ENCODE peak calls at places on chromosomes 5 and 9, in nine cellular contexts. One of them, this sample, is unnamed.

GRCh38 chr5:68459093-68459492 is 243.5 kb downstream of the PIK3R1 start:
- DNase-seq in EH: no peak
- DNase-seq in iPS-NIHi11: no peak
- DNase-seq in frontal cortex: no peak
- DNase-seq in fibroblast of the conjunctiva: no peak
- DNase-seq in fibroblast of lung: no peak
- DNase-seq in T-helper 9 cell: no peak
- DNase-seq in left ventricle myocardium inferior: no peak
- DNase-seq in NCI-H2107: no peak
- DNase-seq in this sample: peak

GRCh38 chr9:123756484-123757106 is 173.3 kb downstream of the DENND1A start:
- DNase-seq in fibroblast of the conjunctiva: no peak
- DNase-seq in EH: no peak
- DNase-seq in NCI-H2107: no peak
- DNase-seq in left ventricle myocardium inferior: no peak
- DNase-seq in fibroblast of lung: no peak
- DNase-seq in frontal cortex: no peak
- DNase-seq in T-helper 9 cell: no peak
- DNase-seq in iPS-NIHi11: no peak
- DNase-seq in this sample: no peak

GRCh38 chr9:110555971-110556370 is 23.6 kb downstream of the SVEP1 start:
- DNase-seq in iPS-NIHi11: no peak
- DNase-seq in fibroblast of lung: peak
- DNase-seq in frontal cortex: no peak
- DNase-seq in T-helper 9 cell: no peak
- DNase-seq in left ventricle myocardium inferior: peak
- DNase-seq in fibroblast of the conjunctiva: peak
- DNase-seq in NCI-H2107: no peak
- DNase-seq in EH: peak
- DNase-seq in this sample: no peak

GRCh38 chr9:136979769-136980587 is 2.7 kb downstream of the PTGDS start:
- DNase-seq in fibroblast of lung: no peak
- DNase-seq in iPS-NIHi11: no peak
- DNase-seq in T-helper 9 cell: no peak
- DNase-seq in fibroblast of the conjunctiva: no peak
- DNase-seq in EH: no peak
- DNase-seq in NCI-H2107: no peak
- DNase-seq in left ventricle myocardium inferior: no peak
- DNase-seq in frontal cortex: no peak
- DNase-seq in this sample: no peak

GRCh38 chr5:122907238-122907637 is 61.8 kb downstream of the SNX24 start:
- DNase-seq in left ventricle myocardium inferior: no peak
- DNase-seq in fibroblast of lung: peak
- DNase-seq in iPS-NIHi11: no peak
- DNase-seq in T-helper 9 cell: no peak
- DNase-seq in frontal cortex: no peak
- DNase-seq in EH: peak
- DNase-seq in fibroblast of the conjunctiva: no peak
- DNase-seq in NCI-H2107: no peak
- DNase-seq in this sample: no peak

GRCh38 chr5:10894445-10895054 is 133.5 kb upstream of the DAP start:
- DNase-seq in NCI-H2107: no peak
- DNase-seq in fibroblast of the conjunctiva: no peak
- DNase-seq in iPS-NIHi11: no peak
- DNase-seq in T-helper 9 cell: no peak
- DNase-seq in EH: peak
- DNase-seq in left ventricle myocardium inferior: no peak
- DNase-seq in frontal cortex: no peak
- DNase-seq in fibroblast of lung: no peak
- DNase-seq in this sample: no peak

GRCh38 chr5:62496152-62496551 is 82.5 kb upstream of the LRRC70 start:
- DNase-seq in fibroblast of lung: no peak
- DNase-seq in iPS-NIHi11: no peak
- DNase-seq in fibroblast of the conjunctiva: no peak
- DNase-seq in NCI-H2107: no peak
- DNase-seq in T-helper 9 cell: no peak
- DNase-seq in left ventricle myocardium inferior: no peak
- DNase-seq in frontal cortex: no peak
- DNase-seq in EH: no peak
- DNase-seq in this sample: no peak

GRCh38 chr5:81195334-81195929 is 37.7 kb upstream of the CKMT2 start:
- DNase-seq in iPS-NIHi11: no peak
- DNase-seq in fibroblast of lung: no peak
- DNase-seq in NCI-H2107: no peak
- DNase-seq in fibroblast of the conjunctiva: no peak
- DNase-seq in T-helper 9 cell: no peak
- DNase-seq in EH: peak
- DNase-seq in left ventricle myocardium inferior: no peak
- DNase-seq in frontal cortex: no peak
- DNase-seq in this sample: no peak

GRCh38 chr9:137163101-137163661 is 6.7 kb downstream of the LRRC26 start:
- DNase-seq in NCI-H2107: no peak
- DNase-seq in frontal cortex: no peak
- DNase-seq in left ventricle myocardium inferior: no peak
- DNase-seq in fibroblast of the conjunctiva: no peak
- DNase-seq in EH: peak
- DNase-seq in fibroblast of lung: no peak
- DNase-seq in T-helper 9 cell: no peak
- DNase-seq in iPS-NIHi11: peak
- DNase-seq in this sample: no peak

GRCh38 chr5:154262376-154262775 is 71.8 kb downstream of the GALNT10 start:
- DNase-seq in frontal cortex: no peak
- DNase-seq in NCI-H2107: no peak
- DNase-seq in left ventricle myocardium inferior: no peak
- DNase-seq in iPS-NIHi11: no peak
- DNase-seq in fibroblast of the conjunctiva: no peak
- DNase-seq in fibroblast of lung: no peak
- DNase-seq in EH: no peak
- DNase-seq in T-helper 9 cell: no peak
- DNase-seq in this sample: peak

GRCh38 chr5:177133845-177134652 is 476 bp downstream of the NSD1 start:
- DNase-seq in iPS-NIHi11: peak
- DNase-seq in T-helper 9 cell: peak
- DNase-seq in fibroblast of the conjunctiva: no peak
- DNase-seq in fibroblast of lung: peak
- DNase-seq in EH: peak
- DNase-seq in NCI-H2107: no peak
- DNase-seq in left ventricle myocardium inferior: peak
- DNase-seq in frontal cortex: peak
- DNase-seq in this sample: no peak

GRCh38 chr5:9838906-9839305 is 208.8 kb upstream of the TAS2R1 start:
- DNase-seq in fibroblast of the conjunctiva: no peak
- DNase-seq in frontal cortex: no peak
- DNase-seq in EH: no peak
- DNase-seq in left ventricle myocardium inferior: no peak
- DNase-seq in fibroblast of lung: no peak
- DNase-seq in NCI-H2107: no peak
- DNase-seq in T-helper 9 cell: no peak
- DNase-seq in iPS-NIHi11: no peak
- DNase-seq in this sample: peak

GRCh38 chr9:108994695-108995094 is 18.6 kb downstream of the CTNNAL1 start:
- DNase-seq in fibroblast of the conjunctiva: no peak
- DNase-seq in left ventricle myocardium inferior: peak
- DNase-seq in T-helper 9 cell: no peak
- DNase-seq in NCI-H2107: no peak
- DNase-seq in iPS-NIHi11: no peak
- DNase-seq in frontal cortex: no peak
- DNase-seq in fibroblast of lung: peak
- DNase-seq in EH: peak
- DNase-seq in this sample: no peak

GRCh38 chr9:94928696-94929372 is 202.3 kb downstream of the AOPEP start:
- DNase-seq in NCI-H2107: no peak
- DNase-seq in frontal cortex: no peak
- DNase-seq in EH: no peak
- DNase-seq in T-helper 9 cell: no peak
- DNase-seq in fibroblast of lung: peak
- DNase-seq in iPS-NIHi11: peak
- DNase-seq in left ventricle myocardium inferior: no peak
- DNase-seq in fibroblast of the conjunctiva: no peak
- DNase-seq in this sample: no peak

GRCh38 chr5:127311349-127311748 is 20.8 kb downstream of the MEGF10 start:
- DNase-seq in NCI-H2107: no peak
- DNase-seq in EH: no peak
- DNase-seq in T-helper 9 cell: no peak
- DNase-seq in fibroblast of lung: no peak
- DNase-seq in fibroblast of the conjunctiva: no peak
- DNase-seq in frontal cortex: no peak
- DNase-seq in iPS-NIHi11: no peak
- DNase-seq in left ventricle myocardium inferior: no peak
- DNase-seq in this sample: no peak

GRCh38 chr9:107246259-107247254 is 36.5 kb upstream of the RAD23B start:
- DNase-seq in T-helper 9 cell: no peak
- DNase-seq in left ventricle myocardium inferior: no peak
- DNase-seq in frontal cortex: no peak
- DNase-seq in EH: no peak
- DNase-seq in fibroblast of the conjunctiva: no peak
- DNase-seq in NCI-H2107: no peak
- DNase-seq in iPS-NIHi11: no peak
- DNase-seq in fibroblast of lung: peak
- DNase-seq in this sample: no peak

GRCh38 chr5:157025093-157025698 is 33.7 kb downstream of the HAVCR1 start:
- DNase-seq in frontal cortex: no peak
- DNase-seq in left ventricle myocardium inferior: no peak
- DNase-seq in iPS-NIHi11: no peak
- DNase-seq in EH: no peak
- DNase-seq in fibroblast of the conjunctiva: no peak
- DNase-seq in fibroblast of lung: no peak
- DNase-seq in T-helper 9 cell: peak
- DNase-seq in NCI-H2107: no peak
- DNase-seq in this sample: no peak

GRCh38 chr9:121053544-121053943 is 3.5 kb upstream of the C5 start:
- DNase-seq in EH: no peak
- DNase-seq in fibroblast of lung: no peak
- DNase-seq in T-helper 9 cell: no peak
- DNase-seq in NCI-H2107: no peak
- DNase-seq in left ventricle myocardium inferior: no peak
- DNase-seq in frontal cortex: no peak
- DNase-seq in iPS-NIHi11: no peak
- DNase-seq in fibroblast of the conjunctiva: no peak
- DNase-seq in this sample: no peak

GRCh38 chr5:143006511-143006910 is 236.3 kb downstream of the ARHGAP26 start:
- DNase-seq in NCI-H2107: no peak
- DNase-seq in frontal cortex: no peak
- DNase-seq in left ventricle myocardium inferior: no peak
- DNase-seq in T-helper 9 cell: no peak
- DNase-seq in iPS-NIHi11: no peak
- DNase-seq in EH: peak
- DNase-seq in fibroblast of lung: no peak
- DNase-seq in fibroblast of the conjunctiva: no peak
- DNase-seq in this sample: no peak

GRCh38 chr9:108241384-108241783 is 614.4 kb downstream of the ACTL7B start:
- DNase-seq in fibroblast of lung: no peak
- DNase-seq in left ventricle myocardium inferior: no peak
- DNase-seq in T-helper 9 cell: no peak
- DNase-seq in EH: no peak
- DNase-seq in NCI-H2107: no peak
- DNase-seq in fibroblast of the conjunctiva: no peak
- DNase-seq in iPS-NIHi11: peak
- DNase-seq in frontal cortex: no peak
- DNase-seq in this sample: no peak

GRCh38 chr5:73411927-73412596 is 36.5 kb downstream of the FOXD1 start:
- DNase-seq in frontal cortex: no peak
- DNase-seq in EH: no peak
- DNase-seq in T-helper 9 cell: no peak
- DNase-seq in fibroblast of the conjunctiva: no peak
- DNase-seq in fibroblast of lung: peak
- DNase-seq in NCI-H2107: no peak
- DNase-seq in left ventricle myocardium inferior: no peak
- DNase-seq in iPS-NIHi11: peak
- DNase-seq in this sample: no peak

GRCh38 chr5:72328172-72328571 is 8.0 kb downstream of the PTCD2 start:
- DNase-seq in NCI-H2107: peak
- DNase-seq in frontal cortex: peak
- DNase-seq in EH: peak
- DNase-seq in left ventricle myocardium inferior: peak
- DNase-seq in iPS-NIHi11: peak
- DNase-seq in T-helper 9 cell: no peak
- DNase-seq in fibroblast of the conjunctiva: peak
- DNase-seq in fibroblast of lung: peak
- DNase-seq in this sample: peak

GRCh38 chr5:127097288-127097687 is 24.0 kb upstream of the C5orf63 start:
- DNase-seq in fibroblast of lung: no peak
- DNase-seq in fibroblast of the conjunctiva: no peak
- DNase-seq in iPS-NIHi11: no peak
- DNase-seq in left ventricle myocardium inferior: no peak
- DNase-seq in EH: peak
- DNase-seq in NCI-H2107: no peak
- DNase-seq in frontal cortex: no peak
- DNase-seq in T-helper 9 cell: no peak
- DNase-seq in this sample: no peak

GRCh38 chr9:12853021-12853420 is 78.2 kb downstream of the LURAP1L start:
- DNase-seq in fibroblast of lung: no peak
- DNase-seq in frontal cortex: no peak
- DNase-seq in iPS-NIHi11: no peak
- DNase-seq in EH: no peak
- DNase-seq in T-helper 9 cell: no peak
- DNase-seq in fibroblast of the conjunctiva: no peak
- DNase-seq in left ventricle myocardium inferior: no peak
- DNase-seq in NCI-H2107: no peak
- DNase-seq in this sample: no peak

GRCh38 chr5:39068099-39068498 is 6.1 kb downstream of the RICTOR start:
- DNase-seq in left ventricle myocardium inferior: no peak
- DNase-seq in EH: no peak
- DNase-seq in frontal cortex: no peak
- DNase-seq in iPS-NIHi11: no peak
- DNase-seq in T-helper 9 cell: no peak
- DNase-seq in fibroblast of lung: no peak
- DNase-seq in NCI-H2107: no peak
- DNase-seq in fibroblast of the conjunctiva: no peak
- DNase-seq in this sample: no peak

GRCh38 chr5:150578781-150579461 is 61.5 kb upstream of the SYNPO start:
- DNase-seq in iPS-NIHi11: no peak
- DNase-seq in EH: no peak
- DNase-seq in fibroblast of the conjunctiva: no peak
- DNase-seq in fibroblast of lung: no peak
- DNase-seq in frontal cortex: no peak
- DNase-seq in left ventricle myocardium inferior: no peak
- DNase-seq in NCI-H2107: no peak
- DNase-seq in T-helper 9 cell: no peak
- DNase-seq in this sample: no peak

GRCh38 chr5:131637694-131638093 is 2.7 kb upstream of the RAPGEF6 start:
- DNase-seq in NCI-H2107: no peak
- DNase-seq in fibroblast of lung: no peak
- DNase-seq in frontal cortex: no peak
- DNase-seq in T-helper 9 cell: no peak
- DNase-seq in EH: no peak
- DNase-seq in left ventricle myocardium inferior: no peak
- DNase-seq in fibroblast of the conjunctiva: no peak
- DNase-seq in iPS-NIHi11: no peak
- DNase-seq in this sample: no peak

GRCh38 chr5:8685704-8686103 is 816.8 kb downstream of the MTRR start:
- DNase-seq in left ventricle myocardium inferior: no peak
- DNase-seq in frontal cortex: no peak
- DNase-seq in iPS-NIHi11: no peak
- DNase-seq in EH: no peak
- DNase-seq in T-helper 9 cell: no peak
- DNase-seq in fibroblast of the conjunctiva: no peak
- DNase-seq in fibroblast of lung: no peak
- DNase-seq in NCI-H2107: peak
- DNase-seq in this sample: no peak

GRCh38 chr5:24633705-24634325 is 11.0 kb downstream of the CDH10 start:
- DNase-seq in fibroblast of lung: peak
- DNase-seq in NCI-H2107: peak
- DNase-seq in frontal cortex: no peak
- DNase-seq in EH: peak
- DNase-seq in iPS-NIHi11: peak
- DNase-seq in left ventricle myocardium inferior: no peak
- DNase-seq in fibroblast of the conjunctiva: peak
- DNase-seq in T-helper 9 cell: no peak
- DNase-seq in this sample: no peak

GRCh38 chr5:159175547-159175946 is 33.8 kb downstream of the RNF145 start:
- DNase-seq in NCI-H2107: no peak
- DNase-seq in T-helper 9 cell: no peak
- DNase-seq in iPS-NIHi11: no peak
- DNase-seq in frontal cortex: no peak
- DNase-seq in left ventricle myocardium inferior: no peak
- DNase-seq in EH: peak
- DNase-seq in fibroblast of lung: peak
- DNase-seq in fibroblast of the conjunctiva: no peak
- DNase-seq in this sample: no peak

This sample was measured in NCI-H187 treated with DMSO at 0.1 percent for 48 hours.